ENCODE peak calls at places on chromosomes 6 and 20, in five cellular contexts. Q is GM12878, E is esophagus muscularis mucosa, A is A549, I is Peyer's patch. U is an unnamed sample.

GRCh38 chr20:31551581-31552081 is 37.4 kb downstream of the HM13 start:
- DNase-seq in I (no peak), Q (no peak), E (no peak), A (no peak), U (peak; percentile 90)

GRCh38 chr6:113924199-113924791 is 46.7 kb downstream of the HDAC2 start:
- DNase-seq in Q (no peak), I (no peak), E (no peak), A (no peak), U (no peak)

GRCh38 chr6:130526466-130526865 is 160.6 kb downstream of the TMEM200A start:
- DNase-seq in Q (no peak), I (no peak), E (no peak), A (no peak), U (no peak)

GRCh38 chr6:127376685-127377084 is 33.3 kb upstream of the ECHDC1 start:
- DNase-seq in I (no peak), Q (no peak), E (no peak), A (no peak), U (no peak)

GRCh38 chr6:167047554-167047953 is 48.4 kb downstream of the CEP43 start:
- DNase-seq in E (no peak), I (peak; percentile 90), A (no peak), Q (peak; percentile 86), U (no peak)

GRCh38 chr20:60137657-60138245 is 179.5 kb downstream of the CDH26 start:
- DNase-seq in Q (no peak), E (peak; percentile 64), I (peak; percentile 53), A (peak; percentile 23), U (peak; percentile 4)

GRCh38 chr6:3206339-3207015 is 21.0 kb downstream of the TUBB2B start:
- DNase-seq in A (no peak), E (no peak), Q (no peak), I (no peak), U (no peak)

GRCh38 chr6:17881085-17881883 is 106.2 kb downstream of the KIF13A start:
- DNase-seq in Q (no peak), A (no peak), I (no peak), E (no peak), U (no peak)

GRCh38 chr6:166381733-166382499 is 824 bp downstream of the MPC1 start:
- DNase-seq in E (no peak), I (peak; percentile 93), A (peak; percentile 38), Q (peak; percentile 42), U (peak; percentile 95)

GRCh38 chr20:49286689-49287551 is 9.1 kb upstream of the ZNFX1 start:
- DNase-seq in A (peak; percentile 80), I (no peak), E (no peak), Q (no peak), U (no peak)

GRCh38 chr6:16249971-16250370 is 11.6 kb downstream of the GMPR start:
- DNase-seq in I (no peak), A (no peak), E (no peak), Q (no peak), U (no peak)

GRCh38 chr20:61126369-61127195 is 125.5 kb upstream of the CDH4 start:
- DNase-seq in A (no peak), I (no peak), E (no peak), Q (no peak), U (no peak)

DNA sequence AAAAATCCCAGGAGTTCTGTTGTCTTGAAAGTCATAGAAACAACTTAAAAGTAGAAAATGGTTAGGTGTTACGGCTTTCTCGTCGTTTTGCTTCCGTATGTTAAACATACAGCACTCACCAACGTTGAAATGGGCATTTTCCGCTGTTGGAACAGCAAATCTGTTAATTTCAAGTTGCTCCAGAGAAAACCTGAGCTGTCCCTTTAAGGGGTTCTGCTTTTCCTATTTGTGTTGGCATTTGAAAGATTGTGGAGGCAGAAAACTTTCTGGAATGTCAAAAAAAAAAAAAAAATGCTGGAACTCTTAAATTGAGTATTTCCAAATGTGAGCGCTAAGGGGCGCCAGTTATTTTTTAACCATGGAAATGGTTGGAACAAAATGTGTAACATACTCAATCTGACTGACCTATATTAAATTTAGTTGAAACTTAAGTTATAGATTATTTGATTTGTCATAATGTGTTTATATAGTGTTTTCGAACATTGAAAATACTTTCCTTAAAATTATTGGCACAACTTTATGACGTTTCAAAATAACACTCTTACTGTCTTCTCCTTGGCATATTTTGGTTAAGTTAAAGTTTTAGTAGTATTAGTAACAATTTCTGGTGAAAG is 2.2 kb downstream of the QKI start:
- DNase-seq in E (no peak), Q (no peak), A (peak; percentile 75), I (peak; percentile 63), U (peak; percentile 43)
- TF ChIP-seq POLR2A in E (no peak), Q (no peak), A (no peak), I (no peak), U (peak; percentile 64)

DNA sequence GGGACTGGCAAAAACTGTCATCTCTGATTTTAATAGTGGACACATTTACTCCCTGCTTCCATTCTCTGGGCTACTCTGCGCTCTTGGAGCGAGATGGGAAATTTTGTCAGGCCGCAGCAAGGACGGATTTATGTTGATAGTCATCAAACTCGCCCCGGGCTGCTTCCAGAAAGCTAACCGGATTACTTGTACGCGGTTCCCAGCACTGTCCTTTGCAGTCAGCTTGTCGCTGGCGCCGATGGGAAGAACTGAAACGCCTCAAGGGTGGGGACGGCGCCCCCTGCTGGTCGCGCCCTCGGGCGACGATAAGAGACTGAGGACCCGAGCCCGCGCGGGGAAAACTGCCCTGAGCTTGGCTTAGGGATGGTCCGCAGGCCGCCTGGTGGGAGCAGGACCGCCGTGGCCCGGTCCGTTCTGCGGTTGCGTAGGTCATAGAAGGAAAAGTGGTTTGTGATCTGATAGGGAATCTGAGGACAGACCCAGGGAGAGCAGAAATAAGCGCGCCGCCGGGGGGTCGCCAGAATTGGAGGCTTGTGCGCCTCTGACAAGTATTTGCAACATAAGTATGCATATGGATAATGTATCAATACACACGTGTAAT is 984 bp upstream of the ABT1 start:
- DNase-seq in I (peak; percentile 98), E (peak; percentile 98), Q (no peak), A (peak; percentile 91), U (peak; percentile 92)
- H3K27ac ChIP-seq in I (peak overlapping the region; percentile 67), E (peak overlapping the region; percentile 92), Q (peak overlapping the region; percentile 37), A (peak overlapping the region; percentile 78), U (peak overlapping the region; percentile 87)

GRCh38 chr6:108580645-108581044 is 19.9 kb downstream of the FOXO3 start:
- DNase-seq in A (no peak), I (no peak), E (no peak), Q (no peak), U (no peak)
- H3K4me1 ChIP-seq in A (peaks cover 27% of the 10 kb centered on the region), I (no peaks in the 10 kb centered on the region), E (peaks cover 100% of the 10 kb centered on the region), Q (no peaks in the 10 kb centered on the region), U (peaks cover 71% of the 10 kb centered on the region)

DNA sequence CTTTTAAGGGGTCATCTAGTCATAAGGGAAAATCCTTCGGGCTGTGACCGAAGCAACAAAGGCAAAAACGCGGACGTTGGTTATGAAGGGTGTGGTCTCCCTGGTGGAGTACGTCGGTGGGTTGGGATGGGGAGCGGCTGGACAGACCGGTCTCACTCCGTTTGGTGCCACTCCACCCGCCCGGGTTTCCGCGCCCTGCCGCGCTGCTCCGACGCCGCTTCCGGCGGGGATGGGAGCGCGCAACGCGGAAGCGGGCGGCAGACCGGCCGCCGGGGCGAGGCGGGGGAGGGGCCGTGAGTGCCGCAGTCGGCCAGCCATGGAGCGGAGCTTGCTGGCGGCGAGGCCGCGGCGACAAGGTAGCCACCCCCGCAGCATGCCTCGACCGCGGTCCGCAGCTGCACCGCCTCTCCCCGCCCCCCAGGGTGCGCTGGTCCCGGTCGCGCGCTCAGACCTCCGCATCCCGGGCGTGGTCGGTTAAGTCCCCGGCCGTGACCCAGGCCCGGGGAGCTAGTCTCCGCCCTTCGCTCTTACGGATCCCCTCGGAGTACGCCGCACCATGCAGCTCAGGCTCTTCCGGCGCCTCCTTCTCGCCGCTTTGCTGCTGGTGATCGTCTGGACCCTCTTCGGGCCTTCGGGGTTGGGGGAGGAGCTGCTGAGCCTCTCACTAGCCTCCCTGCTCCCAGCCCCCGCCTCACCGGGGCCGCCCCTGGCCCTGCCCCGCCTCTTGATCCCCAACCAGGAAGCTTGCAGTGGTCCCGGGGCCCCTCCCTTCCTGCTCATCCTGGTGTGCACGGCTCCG is at the start of gene B3GALT4:
- DNase-seq in I (peak; percentile 91), E (peak; percentile 95), Q (peak; percentile 49), A (peak; percentile 73), U (peak; percentile 73)
- TF ChIP-seq POLR2A in I (peak; percentile 70), E (peak; percentile 16), Q (peak; percentile 92), A (peak; percentile 21), U (no peak)